ENCODE peak calls at places on chromosomes 7 and 10, in four cellular contexts. S is breast epithelium, N is thoracic aorta, V is tibial artery. H is an unnamed sample. For H3K36me3 and H3K4me1, the result is how much of the 10 kb centered on the place peaks cover.

GRCh38 chr10:127055263-127055662 is 141.1 kb downstream of the INSYN2A start:
- DNase-seq in N (no peak), S (no peak), V (no peak), H (no peak)

GRCh38 chr10:2202401-2202800 is 465.1 kb upstream of the ADARB2 start:
- DNase-seq in S (no peak), V (no peak), N (no peak), H (no peak)

GRCh38 chr7:132465516-132465915 is 110.8 kb downstream of the PLXNA4 start:
- DNase-seq in S (no peak), N (no peak), V (no peak), H (no peak)

GRCh38 chr7:70694357-70694908 is 437.5 kb upstream of the GALNT17 start:
- DNase-seq in S (no peak), V (no peak), N (no peak), H (no peak)

GRCh38 chr10:21943633-21944265 is 59.8 kb downstream of the DNAJC1 start:
- DNase-seq in N (no peak), S (no peak), V (no peak), H (no peak)

GRCh38 chr7:89054364-89054763 is 258.8 kb upstream of the TEX47 start:
- DNase-seq in S (no peak), V (no peak), N (no peak), H (no peak)

GRCh38 chr10:26903818-26904217 is 43.1 kb upstream of the ABI1 start:
- DNase-seq in S (no peak), N (no peak), V (no peak), H (no peak)

GRCh38 chr10:76983624-76984023 is 654.0 kb downstream of the KCNMA1 start:
- DNase-seq in S (no peak), V (no peak), N (no peak), H (no peak)

GRCh38 chr7:102415685-102416225 is 17.6 kb upstream of the ORAI2 start:
- DNase-seq in S (no peak), N (no peak), V (no peak), H (no peak)

GRCh38 chr7:29113384-29114102 is 32.8 kb downstream of the CPVL start:
- DNase-seq in V (no peak), S (no peak), N (no peak), H (no peak)

GRCh38 chr7:4307645-4308590 is 374.2 kb upstream of the FOXK1 start:
- DNase-seq in S (no peak), N (no peak), V (no peak), H (no peak)

GRCh38 chr7:92244803-92245486 is 769 bp downstream of the KRIT1 start:
- DNase-seq in V (no peak), S (no peak), N (no peak), H (no peak)

GRCh38 chr7:55523366-55523765 is 48.9 kb downstream of the VOPP1 start:
- DNase-seq in V (no peak), N (no peak), S (no peak), H (no peak)

GRCh38 chr10:69730251-69731156 is 71.2 kb upstream of the COL13A1 start:
- DNase-seq in S (no peak), V (no peak), N (no peak), H (no peak)

GRCh38 chr7:39299695-39300094 is 266.5 kb upstream of the YAE1 start:
- DNase-seq in V (no peak), S (no peak), N (no peak), H (no peak)

GRCh38 chr10:12782537-12782936 is 219.0 kb downstream of the CCDC3 start:
- DNase-seq in N (no peak), V (no peak), S (no peak), H (peak)

GRCh38 chr10:16816830-16817124 is 447 bp downstream of the RSU1 start:
- DNase-seq in S (no peak), V (no peak), N (no peak), H (no peak)

GRCh38 chr10:25059990-25060389 is 43.6 kb downstream of the THNSL1 start:
- DNase-seq in V (peak), N (peak), S (no peak), H (no peak)

GRCh38 chr7:118005021-118005420 is 131.8 kb upstream of the CTTNBP2 start:
- DNase-seq in V (no peak), N (no peak), S (no peak), H (no peak)
- H3K4me3 ChIP-seq in V (no peak), N (no peak), S (no peak), H (no peak)

GRCh38 chr10:104020020-104020419 is 53.1 kb downstream of the SLK start:
- DNase-seq in V (no peak), S (no peak), N (no peak), H (no peak)
- H3K36me3 ChIP-seq in V (half or more), S (under half), N (under half), H (half or more)

DNA sequence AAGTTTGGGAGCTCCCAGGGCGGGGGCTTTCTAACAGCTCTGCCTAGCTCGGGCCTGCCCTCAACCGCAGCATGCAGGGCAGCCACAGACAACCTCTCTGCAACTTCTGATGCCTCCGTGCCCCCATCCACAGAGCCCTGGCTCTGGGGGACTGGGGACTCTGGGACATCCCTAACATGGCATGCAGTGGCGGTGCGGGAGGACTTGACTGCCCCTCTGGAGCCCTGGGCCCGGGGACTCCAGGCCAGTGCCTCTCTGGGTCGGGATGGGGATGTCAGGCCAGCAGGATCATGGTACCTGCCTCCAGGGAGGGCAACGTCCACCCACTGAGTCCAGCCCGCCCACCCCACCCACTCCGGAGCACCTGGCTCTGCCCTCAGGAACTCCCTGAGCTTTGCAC is 520 bp upstream of the AQP1 start:
- DNase-seq in N (no peak), S (no peak), V (no peak), H (no peak)
- H3K4me1 ChIP-seq in N (half or more), S (under half), V (half or more), H (under half)

GRCh38 chr10:42753507-42754154 is 29.0 kb upstream of the BMS1 start:
- DNase-seq in V (no peak), S (no peak), N (no peak), H (no peak)
- H3K4me3 ChIP-seq in V (peak), S (peak), N (peak), H (peak)

GRCh38 chr7:36878288-36878687 is 154.0 kb upstream of the AOAH start:
- DNase-seq in V (no peak), N (no peak), S (no peak), H (no peak)
- H3K36me3 ChIP-seq in V (under half), N (under half), S (under half), H (half or more)

H was measured in CD4-positive, CD25-positive, alpha-beta regulatory T cell.